ENCODE peak calls at places on chromosomes 2 and 18, in seven cellular contexts. Z is cardiac muscle cell, G is uterus, Y is cardiac fibroblast, J is IMR-90, O is GM12865, H is endodermal cell. V is an unnamed sample.

GRCh38 chr2:40103163-40103562 is 324.1 kb upstream of the THUMPD2 start:
- DNase-seq in Z (no peak), G (no peak), Y (peak; percentile 81), J (peak; percentile 77), O (no peak), H (no peak), V (no peak)

GRCh38 chr2:26486789-26487188 is 8.9 kb upstream of the OTOF start:
- DNase-seq in Z (no peak), G (no peak), Y (no peak), J (no peak), O (no peak), H (no peak), V (no peak)

GRCh38 chr2:145874466-145874865 is 1354.5 kb upstream of the ZEB2 start:
- DNase-seq in Z (no peak), G (no peak), Y (peak; percentile 80), J (peak; percentile 64), O (no peak), H (no peak), V (no peak)

GRCh38 chr2:43043471-43043870 is 182.9 kb downstream of the ZFP36L2 start:
- DNase-seq in Z (no peak), G (peak; percentile 15), Y (no peak), J (no peak), O (no peak), H (no peak), V (no peak)

GRCh38 chr2:217316743-217317142 is 456.9 kb upstream of the TNP1 start:
- DNase-seq in Z (no peak), G (no peak), Y (peak; percentile 74), J (peak; percentile 73), O (peak; percentile 25), H (no peak), V (peak; percentile 41)

GRCh38 chr2:128319457-128319772 is 747 bp upstream of the HS6ST1 start:
- DNase-seq in Z (no peak), G (no peak), Y (no peak), J (no peak), O (no peak), H (no peak), V (no peak)

GRCh38 chr18:3230401-3231334 is 10.9 kb upstream of the MYOM1 start:
- DNase-seq in Z (no peak), G (no peak), Y (peak; percentile 81), J (peak; percentile 31), O (no peak), H (no peak), V (no peak)

GRCh38 chr2:161796192-161796591 is 172.0 kb downstream of the SLC4A10 start:
- DNase-seq in Z (peak; percentile 0), G (no peak), Y (peak; percentile 24), J (no peak), O (no peak), H (no peak), V (no peak)

GRCh38 chr18:3340682-3341097 is 78.8 kb downstream of the MYL12B start:
- DNase-seq in Z (no peak), G (no peak), Y (peak; percentile 37), J (peak; percentile 28), O (no peak), H (no peak), V (no peak)

GRCh38 chr2:25749676-25750075 is 76.3 kb upstream of the DTNB start:
- DNase-seq in Z (no peak), G (no peak), Y (no peak), J (no peak), O (no peak), H (no peak), V (no peak)

GRCh38 chr2:86158286-86158685 is 37.0 kb downstream of the IMMT start:
- DNase-seq in Z (no peak), G (no peak), Y (no peak), J (no peak), O (no peak), H (no peak), V (no peak)

GRCh38 chr2:191665286-191665685 is 12.7 kb upstream of the NABP1 start:
- DNase-seq in Z (no peak), G (no peak), Y (peak; percentile 76), J (peak; percentile 82), O (no peak), H (no peak), V (no peak)

GRCh38 chr2:240347949-240348500 is 87.4 kb upstream of the GPC1 start:
- DNase-seq in Z (no peak), G (no peak), Y (no peak), J (no peak), O (no peak), H (no peak), V (no peak)

GRCh38 chr18:77123313-77124231 is 9.0 kb downstream of the MBP start:
- DNase-seq in Z (no peak), G (no peak), Y (no peak), J (no peak), O (peak; percentile 71), H (no peak), V (no peak)

GRCh38 chr2:121974919-121975654 is 219.6 kb downstream of the TSN start:
- DNase-seq in Z (peak; percentile 94), G (peak; percentile 23), Y (peak; percentile 90), J (peak; percentile 71), O (peak; percentile 87), H (peak; percentile 88), V (peak; percentile 84)

GRCh38 chr2:218003265-218003950 is 613 bp upstream of the TNS1 start:
- DNase-seq in Z (no peak), G (peak; percentile 73), Y (peak; percentile 63), J (peak; percentile 55), O (no peak), H (no peak), V (no peak)

GRCh38 chr2:137192366-137193315 is 427.3 kb downstream of the THSD7B start:
- DNase-seq in Z (no peak), G (no peak), Y (peak; percentile 87), J (no peak), O (no peak), H (no peak), V (no peak)

GRCh38 chr2:105732096-105732495 is 12.6 kb upstream of the NCK2 start:
- DNase-seq in Z (no peak), G (no peak), Y (peak; percentile 72), J (no peak), O (no peak), H (no peak), V (no peak)

GRCh38 chr2:105736145-105736544 is 8.6 kb upstream of the NCK2 start:
- DNase-seq in Z (no peak), G (no peak), Y (no peak), J (no peak), O (no peak), H (peak; percentile 60), V (no peak)

GRCh38 chr2:105732955-105733607 is 11.6 kb upstream of the NCK2 start:
- DNase-seq in Z (no peak), G (no peak), Y (no peak), J (no peak), O (no peak), H (peak; percentile 22), V (no peak)

GRCh38 chr2:105737980-105738657 is 6.6 kb upstream of the NCK2 start:
- DNase-seq in Z (no peak), G (no peak), Y (no peak), J (no peak), O (no peak), H (peak; percentile 7), V (no peak)

GRCh38 chr2:105734762-105735538 is 9.8 kb upstream of the NCK2 start:
- DNase-seq in Z (no peak), G (no peak), Y (peak; percentile 73), J (peak; percentile 57), O (no peak), H (no peak), V (no peak)
- TF ChIP-seq CTCF in Z (no peak), G (no peak), Y (no peak), J (no peak), O (no peak), H (no peak), V (no peak)

DNA sequence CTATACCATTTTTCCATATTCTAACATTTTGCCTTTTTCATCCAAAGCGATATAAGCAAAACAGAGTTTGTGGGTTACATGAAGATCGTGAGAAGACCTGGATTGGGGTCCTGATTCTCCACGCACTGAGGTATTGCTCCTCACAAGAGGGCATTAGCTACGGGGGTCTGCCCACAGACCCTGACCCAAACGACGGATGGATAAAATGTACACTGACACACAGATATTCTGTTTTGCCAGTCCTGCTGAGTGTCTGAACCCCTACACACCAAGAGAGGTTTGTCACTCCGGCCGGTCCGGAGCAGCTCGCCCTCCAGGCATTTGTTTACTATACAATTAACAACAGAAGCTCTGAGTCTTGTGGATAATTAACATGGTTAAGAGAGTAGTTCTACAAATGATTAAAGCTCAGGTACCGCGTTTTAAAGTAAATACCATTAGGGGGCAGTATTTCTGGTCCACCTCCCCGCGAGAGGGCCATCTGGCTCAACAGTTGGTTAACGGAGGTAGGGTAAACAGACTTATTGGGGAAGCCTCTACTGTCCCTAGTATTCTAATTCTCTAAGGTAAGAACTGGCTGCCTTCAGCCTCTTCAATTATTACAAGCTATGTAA is 28.4 kb downstream of the SCYGR8 start:
- DNase-seq in Z (no peak), G (no peak), Y (no peak), J (no peak), O (peak; percentile 58), H (peak; percentile 76), V (peak; percentile 51)
- TF ChIP-seq CTCF in Z (no peak), G (no peak), Y (peak; percentile 12), J (peak; percentile 30), O (peak; percentile 37), H (peak; percentile 76), V (peak; percentile 17)

DNA sequence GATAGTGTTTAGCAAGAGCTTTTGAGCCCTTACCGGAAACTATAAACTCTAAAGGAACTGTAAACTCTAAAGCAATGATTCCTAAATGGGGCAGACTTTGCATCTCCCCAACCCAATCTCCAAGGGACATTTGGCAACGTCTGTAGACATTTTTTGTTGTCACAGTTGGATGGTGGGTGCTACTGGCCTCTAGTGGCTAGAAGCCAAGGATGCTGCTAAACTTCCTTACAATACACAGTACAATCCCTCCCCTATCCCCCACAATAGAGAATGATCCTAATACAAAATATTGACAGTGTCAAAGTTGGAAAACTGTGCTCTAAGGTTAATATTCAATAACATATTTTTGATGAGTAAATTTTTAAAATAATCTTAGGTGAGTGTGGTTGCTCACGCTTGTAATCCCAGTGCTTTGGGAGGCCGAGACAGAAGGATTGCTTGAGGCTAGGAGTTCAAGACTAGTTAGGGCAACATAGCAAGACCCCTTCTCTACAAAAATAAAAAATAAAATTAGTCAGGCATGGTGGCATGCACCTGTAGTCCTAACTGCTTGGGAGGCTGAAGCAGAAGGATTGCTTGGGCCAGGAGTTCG is 66.7 kb downstream of the PTPN4 start:
- DNase-seq in Z (peak; percentile 27), G (no peak), Y (peak; percentile 65), J (peak; percentile 21), O (peak; percentile 55), H (peak; percentile 71), V (peak; percentile 31)
- TF ChIP-seq CTCF in Z (peak; percentile 62), G (no peak), Y (peak; percentile 68), J (peak; percentile 50), O (peak; percentile 73), H (peak; percentile 83), V (peak; percentile 46)

GRCh38 chr2:241509408-241509784 is 1.0 kb upstream of the STK25 start:
- DNase-seq in Z (no peak), G (no peak), Y (no peak), J (no peak), O (no peak), H (no peak), V (no peak)

GRCh38 chr2:241507430-241508239 is 749 bp downstream of the STK25 start:
- DNase-seq in Z (peak; percentile 84), G (no peak), Y (peak; percentile 27), J (peak; percentile 33), O (peak; percentile 47), H (peak; percentile 81), V (peak; percentile 63)

GRCh38 chr2:241508510-241509407 is at the start of gene STK25:
- DNase-seq in Z (peak; percentile 99), G (peak; percentile 98), Y (peak; percentile 98), J (peak; percentile 98), O (peak; percentile 99), H (peak; percentile 99), V (peak; percentile 99)

GRCh38 chr2:241506793-241507429 is 1.5 kb downstream of the STK25 start:
- DNase-seq in Z (no peak), G (no peak), Y (no peak), J (no peak), O (no peak), H (no peak), V (no peak)

GRCh38 chr2:241508240-241508509 is 209 bp downstream of the STK25 start:
- DNase-seq in Z (no peak), G (no peak), Y (no peak), J (no peak), O (no peak), H (no peak), V (peak; percentile 84)
- TF ChIP-seq CTCF in Z (no peak), G (no peak), Y (no peak), J (no peak), O (no peak), H (no peak), V (no peak)